ENCODE peak calls at places on chromosomes 3 and 15, in six cellular contexts. K is cardiac muscle cell; P is hepatocyte; S is ascending aorta; R is CD8-positive, alpha-beta T cell; E is heart left ventricle. D is an unnamed sample.

GRCh38 chr15:57472861-57473260 is 96.6 kb downstream of the CGNL1 start:
- DNase-seq in K (no peak), P (no peak), S (no peak), R (no peak), E (no peak), D (no peak)

GRCh38 chr3:193744048-193744821 is 151.2 kb downstream of the OPA1 start:
- DNase-seq in K (peak), P (peak), S (no peak), R (no peak), E (no peak), D (no peak)

GRCh38 chr3:68740087-68740486 is 192.3 kb downstream of the TAFA4 start:
- DNase-seq in K (no peak), P (no peak), S (no peak), R (no peak), E (no peak), D (no peak)

GRCh38 chr15:52186651-52187486 is 4.3 kb downstream of the GNB5 start:
- DNase-seq in K (peak), P (no peak), S (no peak), R (no peak), E (no peak), D (no peak)

GRCh38 chr3:114867359-114867758 is 279.7 kb downstream of the ZBTB20 start:
- DNase-seq in K (no peak), P (no peak), S (no peak), R (no peak), E (no peak), D (no peak)

GRCh38 chr3:99818818-99819217 is 1.2 kb downstream of the CMSS1 start:
- DNase-seq in K (no peak), P (no peak), S (no peak), R (no peak), E (no peak), D (no peak)

GRCh38 chr15:40087991-40088928 is 20.4 kb downstream of the BMF start:
- DNase-seq in K (no peak), P (peak), S (no peak), R (no peak), E (peak), D (no peak)

GRCh38 chr3:175748087-175748732 is 889.1 kb downstream of the NAALADL2 start:
- DNase-seq in K (no peak), P (no peak), S (no peak), R (no peak), E (no peak), D (peak)

GRCh38 chr3:124530916-124531315 is 199.3 kb upstream of the UMPS start:
- DNase-seq in K (no peak), P (no peak), S (no peak), R (no peak), E (no peak), D (no peak)

GRCh38 chr3:52087728-52088127 is 31.4 kb upstream of the DUSP7 start:
- DNase-seq in K (no peak), P (no peak), S (no peak), R (no peak), E (no peak), D (no peak)

GRCh38 chr3:52086461-52086860 is 30.1 kb upstream of the DUSP7 start:
- DNase-seq in K (no peak), P (no peak), S (no peak), R (no peak), E (peak), D (no peak)

GRCh38 chr3:52085883-52086282 is 29.5 kb upstream of the DUSP7 start:
- DNase-seq in K (no peak), P (no peak), S (no peak), R (peak), E (peak), D (no peak)

GRCh38 chr3:52088445-52089367 is 32.3 kb upstream of the DUSP7 start:
- DNase-seq in K (peak), P (peak), S (no peak), R (no peak), E (peak), D (no peak)

DNA sequence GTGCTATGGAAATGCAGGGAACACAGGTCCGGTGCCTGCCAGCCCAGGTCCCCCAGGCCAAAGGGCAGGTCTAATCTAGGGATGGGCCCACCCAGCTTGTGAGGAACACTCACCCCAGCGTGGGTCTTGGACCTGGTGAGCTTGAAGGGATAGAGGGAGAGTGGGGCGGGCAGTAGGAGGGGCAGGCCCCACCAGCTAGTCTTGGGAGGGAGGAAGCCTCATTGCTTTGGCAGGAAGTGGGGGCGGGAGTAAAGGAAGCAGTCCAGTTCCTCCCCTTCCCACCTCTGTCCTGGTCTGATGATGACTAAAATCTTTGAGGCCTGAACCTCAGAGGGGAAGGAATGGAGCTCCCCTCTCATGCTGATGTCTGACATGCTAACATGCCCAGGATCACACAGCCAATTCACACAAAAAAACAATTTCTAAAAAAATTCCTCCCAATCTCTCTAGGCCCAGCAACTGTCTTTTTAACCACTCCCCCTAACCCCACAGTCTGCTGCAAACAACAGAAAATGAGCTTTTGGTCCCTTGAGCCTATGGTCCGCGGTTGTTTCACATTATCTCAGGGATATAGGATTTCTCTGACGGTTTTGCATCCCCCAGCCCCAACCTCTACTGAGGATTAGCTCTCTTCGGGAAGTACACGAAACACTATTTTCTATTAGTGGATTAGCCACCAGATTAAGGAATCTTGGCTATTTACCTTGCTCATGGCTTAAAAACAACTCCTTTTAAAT is 30.7 kb upstream of the DUSP7 start:
- DNase-seq in K (peak), P (no peak), S (no peak), R (no peak), E (peak), D (no peak)
- H3K27ac ChIP-seq in K (no peak), P (no peak), S (no peak), R (no peak), E (no peak), D (peak)

DNA sequence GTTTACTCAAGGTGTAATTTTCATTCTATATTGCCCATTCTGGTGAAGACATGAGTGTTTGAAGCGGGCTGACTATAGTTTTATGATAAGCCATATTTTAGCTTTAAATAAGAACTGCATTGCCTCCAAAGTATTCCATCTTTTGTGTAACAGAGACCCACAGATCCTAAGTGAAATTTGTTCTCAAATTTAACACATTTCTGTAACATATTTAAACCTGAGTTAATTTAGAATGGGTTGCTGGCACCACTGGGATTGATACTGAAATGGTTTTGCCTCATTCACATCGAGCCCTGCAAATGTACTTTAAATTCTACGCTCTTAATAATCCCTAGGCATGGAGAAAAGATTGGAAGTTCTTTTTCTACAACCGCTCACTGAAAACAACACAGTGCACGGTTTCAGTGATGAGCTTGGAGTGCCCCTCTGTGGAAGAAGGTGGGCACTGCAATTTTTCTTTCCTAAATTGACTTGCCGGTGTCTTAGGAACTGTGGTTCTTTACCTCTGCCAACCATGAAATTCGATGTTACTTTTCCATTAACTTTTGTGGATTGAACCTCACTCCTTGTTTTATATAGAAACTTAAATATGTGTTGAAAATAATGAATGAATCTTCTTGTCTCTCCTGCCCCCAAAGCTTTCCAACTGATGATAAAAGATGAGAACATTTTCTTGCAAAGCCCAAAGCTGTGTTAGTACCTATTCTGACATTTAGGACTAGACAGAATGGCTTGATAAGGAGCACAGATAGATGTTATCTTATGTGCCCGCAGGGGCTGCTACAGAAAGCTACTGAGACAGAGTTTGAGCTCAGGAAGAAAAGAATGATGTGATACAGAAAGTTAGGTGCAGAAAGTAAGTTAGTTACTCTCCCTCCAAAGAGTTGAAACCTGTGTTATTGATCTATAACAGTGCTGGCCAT is 109.7 kb upstream of the ATP11B start:
- DNase-seq in K (peak), P (peak), S (peak), R (peak), E (no peak), D (peak)
- TF ChIP-seq CTCF in K (peak), P (peak), S (peak), R (peak), E (peak), D (peak)

GRCh38 chr3:106337116-106337515 is 468.3 kb upstream of the CBLB start:
- DNase-seq in K (no peak), P (no peak), S (no peak), R (no peak), E (no peak), D (no peak)
- H3K27ac ChIP-seq in K (no peak), P (no peak), S (no peak), R (no peak), E (no peak), D (no peak)

DNA sequence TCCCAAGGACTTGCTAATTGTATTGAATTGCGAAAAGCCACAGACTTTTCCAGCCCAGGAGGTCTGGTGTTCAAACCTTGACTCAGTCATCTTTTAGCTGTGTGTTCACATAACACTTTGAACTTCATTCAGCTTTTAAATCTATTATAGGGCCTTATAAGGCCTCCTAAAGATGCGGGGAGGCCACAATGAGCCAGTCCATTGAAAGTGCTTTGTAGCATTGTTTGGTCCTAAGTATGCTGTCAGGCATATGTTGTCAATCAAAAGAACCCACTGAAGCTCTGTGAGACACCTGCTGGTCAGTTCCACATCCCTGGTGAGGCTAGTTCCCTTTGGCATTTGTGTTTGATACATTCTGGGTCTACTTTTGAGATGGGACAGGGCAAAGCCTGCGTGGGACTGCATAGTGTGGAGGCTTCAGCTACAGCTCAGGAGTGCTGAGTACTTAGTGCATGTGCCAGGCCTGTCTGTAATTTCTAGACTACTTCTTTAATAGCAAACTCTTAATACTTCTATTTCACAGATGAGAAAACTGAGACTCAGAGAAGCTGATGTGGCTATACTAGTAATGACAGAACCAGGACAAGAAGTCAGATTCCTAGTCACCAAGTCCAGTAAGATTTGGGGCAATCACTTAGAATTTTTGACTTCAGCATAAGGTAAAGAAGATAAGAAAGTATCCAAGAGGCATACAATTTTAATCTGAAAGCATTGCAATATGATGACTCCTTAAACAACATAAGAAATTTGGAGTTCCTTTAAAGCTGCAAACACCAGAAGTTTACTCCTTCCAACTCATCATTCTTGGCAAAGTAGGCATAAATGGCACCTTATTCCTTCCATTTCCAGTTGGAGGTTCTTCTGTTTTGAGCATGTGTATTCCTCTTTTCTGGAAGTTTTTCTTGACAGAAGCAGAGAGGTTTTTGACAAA is 213.0 kb downstream of the PDCD6IP start:
- DNase-seq in K (no peak), P (no peak), S (no peak), R (no peak), E (no peak), D (no peak)
- TF ChIP-seq CTCF in K (no peak), P (peak), S (no peak), R (no peak), E (no peak), D (no peak)

GRCh38 chr15:100881573-100882336 is 2.1 kb downstream of the ALDH1A3 start:
- DNase-seq in K (no peak), P (no peak), S (no peak), R (no peak), E (no peak), D (no peak)
- H3K27ac ChIP-seq in K (no peak), P (no peak), S (no peak), R (no peak), E (no peak), D (peak)

GRCh38 chr15:62886431-62887071 is 156.0 kb upstream of the TPM1 start:
- DNase-seq in K (peak), P (no peak), S (no peak), R (no peak), E (no peak), D (no peak)
- TF ChIP-seq CTCF in K (no peak), P (no peak), S (no peak), R (no peak), E (no peak), D (no peak)

GRCh38 chr15:60708684-60709083 is 229.7 kb upstream of the ICE2 start:
- DNase-seq in K (peak), P (no peak), S (no peak), R (no peak), E (no peak), D (no peak)

GRCh38 chr15:60717008-60717407 is 238.1 kb upstream of the ICE2 start:
- DNase-seq in K (no peak), P (no peak), S (no peak), R (no peak), E (no peak), D (no peak)

GRCh38 chr15:60718661-60719069 is 239.7 kb upstream of the ICE2 start:
- DNase-seq in K (peak), P (no peak), S (no peak), R (no peak), E (no peak), D (no peak)

GRCh38 chr15:60713096-60714084 is 234.4 kb upstream of the ICE2 start:
- DNase-seq in K (peak), P (no peak), S (no peak), R (no peak), E (no peak), D (peak)
- H3K27ac ChIP-seq in K (no peak), P (no peak), S (peak), R (no peak), E (peak), D (no peak)

GRCh38 chr3:51703776-51704510 is 2.9 kb upstream of the GRM2 start:
- DNase-seq in K (no peak), P (no peak), S (no peak), R (peak), E (peak), D (no peak)
- TF ChIP-seq CTCF in K (no peak), P (no peak), S (no peak), R (no peak), E (no peak), D (no peak)

GRCh38 chr3:192220915-192221314 is 506.4 kb downstream of the FGF12 start:
- DNase-seq in K (no peak), P (no peak), S (no peak), R (no peak), E (no peak), D (no peak)

GRCh38 chr3:192219926-192220325 is 507.4 kb downstream of the FGF12 start:
- DNase-seq in K (no peak), P (no peak), S (no peak), R (no peak), E (no peak), D (no peak)

GRCh38 chr3:192224634-192225033 is 502.7 kb downstream of the FGF12 start:
- DNase-seq in K (no peak), P (no peak), S (no peak), R (no peak), E (no peak), D (no peak)

DNA sequence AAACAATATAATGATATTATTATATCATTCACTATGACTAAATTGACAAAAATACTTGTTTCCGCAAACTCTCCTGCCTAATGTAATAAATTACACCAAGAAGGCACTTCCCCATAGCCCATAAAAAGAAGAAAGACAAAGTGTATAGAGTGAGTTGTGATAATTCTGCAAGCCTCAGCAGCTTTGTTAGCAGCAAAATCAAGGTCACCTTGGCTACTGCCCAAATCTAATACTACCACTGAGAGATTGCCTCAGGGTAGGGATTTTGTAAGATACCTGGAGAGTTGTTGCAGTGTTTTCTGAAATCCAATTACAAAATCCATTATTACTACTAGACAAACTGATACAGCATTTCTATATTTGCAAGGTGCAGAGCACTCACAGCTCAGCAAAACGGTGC is 503.5 kb downstream of the FGF12 start:
- DNase-seq in K (no peak), P (no peak), S (no peak), R (no peak), E (no peak), D (no peak)
- H3K27ac ChIP-seq in K (no peak), P (no peak), S (no peak), R (no peak), E (no peak), D (no peak)